ENCODE peak calls at places on chromosomes 6 and 20, in seven cellular contexts. One of them, this sample, is unnamed.

GRCh38 chr6:108453601-108454157 is 107.0 kb upstream of the FOXO3 start:
- DNase-seq in foreskin fibroblast: peak
- DNase-seq in fibroblast of villous mesenchyme: peak
- DNase-seq in GM23338: no peak
- DNase-seq in psoas muscle: no peak
- DNase-seq in AG09309: no peak
- DNase-seq in BE2C: no peak
- DNase-seq in this sample: no peak

GRCh38 chr6:37019065-37019450 is 13.6 kb downstream of the FGD2 start:
- DNase-seq in foreskin fibroblast: no peak
- DNase-seq in fibroblast of villous mesenchyme: no peak
- DNase-seq in GM23338: no peak
- DNase-seq in psoas muscle: no peak
- DNase-seq in AG09309: no peak
- DNase-seq in BE2C: peak
- DNase-seq in this sample: no peak

GRCh38 chr6:1705630-1706029 is 95.9 kb downstream of the FOXC1 start:
- DNase-seq in foreskin fibroblast: no peak
- DNase-seq in fibroblast of villous mesenchyme: no peak
- DNase-seq in GM23338: no peak
- DNase-seq in psoas muscle: no peak
- DNase-seq in AG09309: no peak
- DNase-seq in BE2C: no peak
- DNase-seq in this sample: no peak

GRCh38 chr6:69555239-69555638 is 241.6 kb downstream of the LMBRD1 start:
- DNase-seq in foreskin fibroblast: no peak
- DNase-seq in fibroblast of villous mesenchyme: no peak
- DNase-seq in GM23338: no peak
- DNase-seq in psoas muscle: no peak
- DNase-seq in AG09309: no peak
- DNase-seq in BE2C: no peak
- DNase-seq in this sample: no peak

GRCh38 chr6:52503344-52503747 is 73.5 kb downstream of the TRAM2 start:
- DNase-seq in foreskin fibroblast: no peak
- DNase-seq in fibroblast of villous mesenchyme: no peak
- DNase-seq in GM23338: peak
- DNase-seq in psoas muscle: no peak
- DNase-seq in AG09309: no peak
- DNase-seq in BE2C: peak
- DNase-seq in this sample: no peak

GRCh38 chr6:62999796-63000195 is 211.5 kb upstream of the FKBP1C start:
- DNase-seq in foreskin fibroblast: no peak
- DNase-seq in fibroblast of villous mesenchyme: no peak
- DNase-seq in GM23338: no peak
- DNase-seq in psoas muscle: no peak
- DNase-seq in AG09309: no peak
- DNase-seq in BE2C: no peak
- DNase-seq in this sample: no peak

GRCh38 chr20:43666376-43667328 is at the start of gene MYBL2:
- DNase-seq in foreskin fibroblast: peak
- DNase-seq in fibroblast of villous mesenchyme: peak
- DNase-seq in GM23338: peak
- DNase-seq in psoas muscle: peak
- DNase-seq in AG09309: no peak
- DNase-seq in BE2C: peak
- DNase-seq in this sample: no peak

GRCh38 chr6:122407712-122408111 is 8.3 kb downstream of the HSF2 start:
- DNase-seq in foreskin fibroblast: no peak
- DNase-seq in fibroblast of villous mesenchyme: no peak
- DNase-seq in GM23338: no peak
- DNase-seq in psoas muscle: no peak
- DNase-seq in AG09309: no peak
- DNase-seq in BE2C: no peak
- DNase-seq in this sample: no peak

GRCh38 chr20:7031222-7031621 is 263.7 kb downstream of the BMP2 start:
- DNase-seq in foreskin fibroblast: no peak
- DNase-seq in fibroblast of villous mesenchyme: peak
- DNase-seq in GM23338: peak
- DNase-seq in psoas muscle: no peak
- DNase-seq in AG09309: no peak
- DNase-seq in BE2C: no peak
- DNase-seq in this sample: no peak

GRCh38 chr6:163759542-163759941 is 345.0 kb downstream of the QKI start:
- DNase-seq in foreskin fibroblast: no peak
- DNase-seq in fibroblast of villous mesenchyme: no peak
- DNase-seq in GM23338: no peak
- DNase-seq in psoas muscle: no peak
- DNase-seq in AG09309: no peak
- DNase-seq in BE2C: no peak
- DNase-seq in this sample: no peak

GRCh38 chr6:42748241-42748898 is 2.5 kb upstream of the TBCC start:
- DNase-seq in foreskin fibroblast: no peak
- DNase-seq in fibroblast of villous mesenchyme: peak
- DNase-seq in GM23338: no peak
- DNase-seq in psoas muscle: no peak
- DNase-seq in AG09309: no peak
- DNase-seq in BE2C: no peak
- DNase-seq in this sample: no peak
- H3K4me3 ChIP-seq in foreskin fibroblast: no peak
- H3K4me3 ChIP-seq in fibroblast of villous mesenchyme: no peak
- H3K4me3 ChIP-seq in GM23338: peak
- H3K4me3 ChIP-seq in psoas muscle: peak
- H3K4me3 ChIP-seq in AG09309: no peak
- H3K4me3 ChIP-seq in BE2C: peak
- H3K4me3 ChIP-seq in this sample: no peak

DNA sequence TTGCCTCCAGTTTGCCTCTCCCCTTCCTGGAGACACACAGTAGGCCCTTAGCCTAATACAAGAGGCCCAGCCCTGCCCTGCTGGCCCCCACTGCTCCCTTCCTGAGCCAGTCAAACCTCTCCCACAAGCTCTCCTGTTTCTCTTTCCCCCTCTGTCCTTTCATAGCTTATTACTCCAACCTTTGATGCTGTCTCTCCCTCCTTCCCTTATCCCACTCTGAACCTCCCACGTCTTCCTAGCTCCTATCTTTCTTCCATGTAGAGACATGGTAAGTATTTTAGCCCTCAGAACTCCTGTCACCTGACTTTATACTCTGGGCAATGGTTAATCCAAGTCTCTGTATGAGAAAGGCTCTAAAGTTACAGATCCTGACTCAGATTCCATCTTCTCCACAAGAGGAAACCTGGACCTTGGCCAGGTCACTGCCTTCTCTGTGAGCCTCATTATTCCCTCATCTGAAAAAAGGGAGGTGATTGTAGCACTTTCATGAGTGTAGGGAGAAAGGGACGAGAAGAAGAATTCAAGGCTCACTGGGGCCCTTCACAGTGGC is 6.7 kb downstream of the TGIF2 start:
- DNase-seq in foreskin fibroblast: peak
- DNase-seq in fibroblast of villous mesenchyme: no peak
- DNase-seq in GM23338: no peak
- DNase-seq in psoas muscle: no peak
- DNase-seq in AG09309: no peak
- DNase-seq in BE2C: no peak
- DNase-seq in this sample: no peak
- TF ChIP-seq CTCF in foreskin fibroblast: no peak
- TF ChIP-seq CTCF in fibroblast of villous mesenchyme: no peak
- TF ChIP-seq CTCF in GM23338: no peak
- TF ChIP-seq CTCF in psoas muscle: no peak
- TF ChIP-seq CTCF in AG09309: no peak
- TF ChIP-seq CTCF in BE2C: no peak
- TF ChIP-seq CTCF in this sample: no peak

DNA sequence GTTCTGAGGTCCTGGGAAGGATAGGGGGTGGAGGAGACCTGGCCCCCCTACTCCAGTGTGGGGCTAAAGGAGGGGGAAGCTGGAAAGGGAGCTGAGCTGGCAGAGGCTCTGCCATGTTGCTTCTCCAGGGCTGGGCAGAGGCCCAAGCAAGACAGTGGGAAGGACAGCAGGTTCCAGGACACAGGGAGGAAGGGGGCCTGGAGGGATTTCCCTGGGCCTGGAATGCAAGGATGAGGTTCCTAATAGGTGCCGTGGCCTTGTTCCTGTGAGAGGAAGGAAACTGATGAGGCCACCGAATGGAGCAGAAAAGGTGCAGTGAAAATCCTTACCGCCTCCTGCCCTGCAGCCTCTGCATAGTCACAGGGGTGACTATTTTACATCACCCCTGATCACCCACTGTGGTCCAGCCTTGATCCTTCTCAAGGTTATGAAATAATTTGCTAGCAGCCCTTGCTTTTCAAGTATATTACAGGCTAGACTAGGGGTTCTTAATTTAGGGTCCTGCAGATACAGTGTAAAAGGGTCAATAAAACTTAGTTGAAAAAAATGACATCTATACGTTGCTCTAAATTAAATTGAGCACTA is 45.6 kb upstream of the RNF24 start:
- DNase-seq in foreskin fibroblast: no peak
- DNase-seq in fibroblast of villous mesenchyme: no peak
- DNase-seq in GM23338: no peak
- DNase-seq in psoas muscle: no peak
- DNase-seq in AG09309: no peak
- DNase-seq in BE2C: no peak
- DNase-seq in this sample: no peak
- H3K4me3 ChIP-seq in foreskin fibroblast: no peak
- H3K4me3 ChIP-seq in fibroblast of villous mesenchyme: no peak
- H3K4me3 ChIP-seq in GM23338: no peak
- H3K4me3 ChIP-seq in psoas muscle: no peak
- H3K4me3 ChIP-seq in AG09309: no peak
- H3K4me3 ChIP-seq in BE2C: no peak
- H3K4me3 ChIP-seq in this sample: no peak

GRCh38 chr6:54992789-54993188 is 146.2 kb downstream of the FAM83B start:
- DNase-seq in foreskin fibroblast: no peak
- DNase-seq in fibroblast of villous mesenchyme: no peak
- DNase-seq in GM23338: peak
- DNase-seq in psoas muscle: no peak
- DNase-seq in AG09309: no peak
- DNase-seq in BE2C: no peak
- DNase-seq in this sample: no peak
- TF ChIP-seq CTCF in foreskin fibroblast: peak
- TF ChIP-seq CTCF in fibroblast of villous mesenchyme: peak
- TF ChIP-seq CTCF in GM23338: peak
- TF ChIP-seq CTCF in psoas muscle: no peak
- TF ChIP-seq CTCF in AG09309: peak
- TF ChIP-seq CTCF in BE2C: peak
- TF ChIP-seq CTCF in this sample: peak

GRCh38 chr6:3053231-3053508 is 15.1 kb upstream of the RIPK1 start:
- DNase-seq in foreskin fibroblast: no peak
- DNase-seq in fibroblast of villous mesenchyme: no peak
- DNase-seq in GM23338: no peak
- DNase-seq in psoas muscle: no peak
- DNase-seq in AG09309: no peak
- DNase-seq in BE2C: no peak
- DNase-seq in this sample: no peak

GRCh38 chr6:3057063-3057462 is 11.2 kb upstream of the RIPK1 start:
- DNase-seq in foreskin fibroblast: no peak
- DNase-seq in fibroblast of villous mesenchyme: no peak
- DNase-seq in GM23338: no peak
- DNase-seq in psoas muscle: no peak
- DNase-seq in AG09309: no peak
- DNase-seq in BE2C: no peak
- DNase-seq in this sample: no peak

GRCh38 chr6:3052481-3053230 is 15.6 kb upstream of the RIPK1 start:
- DNase-seq in foreskin fibroblast: no peak
- DNase-seq in fibroblast of villous mesenchyme: no peak
- DNase-seq in GM23338: no peak
- DNase-seq in psoas muscle: no peak
- DNase-seq in AG09309: no peak
- DNase-seq in BE2C: no peak
- DNase-seq in this sample: no peak
- H3K4me3 ChIP-seq in foreskin fibroblast: no peak
- H3K4me3 ChIP-seq in fibroblast of villous mesenchyme: no peak
- H3K4me3 ChIP-seq in GM23338: peak
- H3K4me3 ChIP-seq in psoas muscle: no peak
- H3K4me3 ChIP-seq in AG09309: no peak
- H3K4me3 ChIP-seq in BE2C: no peak
- H3K4me3 ChIP-seq in this sample: no peak